ENCODE peak calls at places on chromosomes 11 and 22, in six cellular contexts. One of them, this sample, is unnamed.

GRCh38 chr22:44920183-44920582 is 89.6 kb downstream of the PHF21B start:
- DNase-seq in AG04450: no peak
- DNase-seq in brain microvascular endothelial cell: no peak
- DNase-seq in cardiac muscle cell: no peak
- DNase-seq in heart left ventricle: no peak
- DNase-seq in GM12878: no peak
- DNase-seq in this sample: no peak

GRCh38 chr22:41499624-41500280 is 30.8 kb downstream of the ACO2 start:
- DNase-seq in AG04450: no peak
- DNase-seq in brain microvascular endothelial cell: no peak
- DNase-seq in cardiac muscle cell: no peak
- DNase-seq in heart left ventricle: no peak
- DNase-seq in GM12878: no peak
- DNase-seq in this sample: no peak

GRCh38 chr22:22369962-22370265 is 125.3 kb downstream of the VPREB1 start:
- DNase-seq in AG04450: no peak
- DNase-seq in brain microvascular endothelial cell: no peak
- DNase-seq in cardiac muscle cell: no peak
- DNase-seq in heart left ventricle: no peak
- DNase-seq in GM12878: no peak
- DNase-seq in this sample: no peak

GRCh38 chr22:46262449-46263207 is 515 bp downstream of the PKDREJ start:
- DNase-seq in AG04450: no peak
- DNase-seq in brain microvascular endothelial cell: peak
- DNase-seq in cardiac muscle cell: peak
- DNase-seq in heart left ventricle: peak
- DNase-seq in GM12878: no peak
- DNase-seq in this sample: no peak

GRCh38 chr11:128926000-128926399 is 16.7 kb downstream of the TP53AIP1 start:
- DNase-seq in AG04450: no peak
- DNase-seq in brain microvascular endothelial cell: no peak
- DNase-seq in cardiac muscle cell: no peak
- DNase-seq in heart left ventricle: no peak
- DNase-seq in GM12878: no peak
- DNase-seq in this sample: no peak

GRCh38 chr22:27137809-27138400 is 480.5 kb downstream of the MIAT start:
- DNase-seq in AG04450: no peak
- DNase-seq in brain microvascular endothelial cell: no peak
- DNase-seq in cardiac muscle cell: no peak
- DNase-seq in heart left ventricle: no peak
- DNase-seq in GM12878: no peak
- DNase-seq in this sample: no peak

GRCh38 chr22:45946805-45947600 is 30.0 kb downstream of the WNT7B start:
- DNase-seq in AG04450: no peak
- DNase-seq in brain microvascular endothelial cell: no peak
- DNase-seq in cardiac muscle cell: no peak
- DNase-seq in heart left ventricle: peak
- DNase-seq in GM12878: no peak
- DNase-seq in this sample: no peak

GRCh38 chr11:17543574-17544180 is 539 bp downstream of the USH1C start:
- DNase-seq in AG04450: no peak
- DNase-seq in brain microvascular endothelial cell: no peak
- DNase-seq in cardiac muscle cell: no peak
- DNase-seq in heart left ventricle: no peak
- DNase-seq in GM12878: no peak
- DNase-seq in this sample: no peak

GRCh38 chr11:7514099-7514725 is 413 bp downstream of the PPFIBP2 start:
- DNase-seq in AG04450: no peak
- DNase-seq in brain microvascular endothelial cell: no peak
- DNase-seq in cardiac muscle cell: peak
- DNase-seq in heart left ventricle: peak
- DNase-seq in GM12878: no peak
- DNase-seq in this sample: no peak

GRCh38 chr22:29117799-29118477 is 45.1 kb downstream of the KREMEN1 start:
- DNase-seq in AG04450: no peak
- DNase-seq in brain microvascular endothelial cell: no peak
- DNase-seq in cardiac muscle cell: no peak
- DNase-seq in heart left ventricle: no peak
- DNase-seq in GM12878: no peak
- DNase-seq in this sample: no peak

GRCh38 chr11:119584193-119585037 is 144.6 kb downstream of the NECTIN1 start:
- DNase-seq in AG04450: peak
- DNase-seq in brain microvascular endothelial cell: peak
- DNase-seq in cardiac muscle cell: peak
- DNase-seq in heart left ventricle: peak
- DNase-seq in GM12878: no peak
- DNase-seq in this sample: no peak

GRCh38 chr22:27997538-27997937 is 78.5 kb upstream of the PITPNB start:
- DNase-seq in AG04450: no peak
- DNase-seq in brain microvascular endothelial cell: peak
- DNase-seq in cardiac muscle cell: no peak
- DNase-seq in heart left ventricle: no peak
- DNase-seq in GM12878: no peak
- DNase-seq in this sample: no peak

GRCh38 chr11:66719111-66719872 is 9.7 kb downstream of the SPTBN2 start:
- DNase-seq in AG04450: no peak
- DNase-seq in brain microvascular endothelial cell: no peak
- DNase-seq in cardiac muscle cell: no peak
- DNase-seq in heart left ventricle: no peak
- DNase-seq in GM12878: no peak
- DNase-seq in this sample: no peak

GRCh38 chr11:66720899-66721470 is 8.0 kb downstream of the SPTBN2 start:
- DNase-seq in AG04450: no peak
- DNase-seq in brain microvascular endothelial cell: no peak
- DNase-seq in cardiac muscle cell: no peak
- DNase-seq in heart left ventricle: no peak
- DNase-seq in GM12878: no peak
- DNase-seq in this sample: no peak

GRCh38 chr11:66720223-66720898 is 8.7 kb downstream of the SPTBN2 start:
- DNase-seq in AG04450: no peak
- DNase-seq in brain microvascular endothelial cell: peak
- DNase-seq in cardiac muscle cell: peak
- DNase-seq in heart left ventricle: no peak
- DNase-seq in GM12878: no peak
- DNase-seq in this sample: no peak

GRCh38 chr11:66717925-66718319 is 11.1 kb downstream of the SPTBN2 start:
- DNase-seq in AG04450: no peak
- DNase-seq in brain microvascular endothelial cell: no peak
- DNase-seq in cardiac muscle cell: no peak
- DNase-seq in heart left ventricle: no peak
- DNase-seq in GM12878: no peak
- DNase-seq in this sample: no peak

GRCh38 chr11:66718320-66718971 is 10.6 kb downstream of the SPTBN2 start:
- DNase-seq in AG04450: no peak
- DNase-seq in brain microvascular endothelial cell: no peak
- DNase-seq in cardiac muscle cell: peak
- DNase-seq in heart left ventricle: no peak
- DNase-seq in GM12878: no peak
- DNase-seq in this sample: no peak
- H3K4me3 ChIP-seq in AG04450: no peak
- H3K4me3 ChIP-seq in brain microvascular endothelial cell: no peak
- H3K4me3 ChIP-seq in cardiac muscle cell: no peak
- H3K4me3 ChIP-seq in heart left ventricle: no peak
- H3K4me3 ChIP-seq in GM12878: no peak
- H3K4me3 ChIP-seq in this sample: no peak

DNA sequence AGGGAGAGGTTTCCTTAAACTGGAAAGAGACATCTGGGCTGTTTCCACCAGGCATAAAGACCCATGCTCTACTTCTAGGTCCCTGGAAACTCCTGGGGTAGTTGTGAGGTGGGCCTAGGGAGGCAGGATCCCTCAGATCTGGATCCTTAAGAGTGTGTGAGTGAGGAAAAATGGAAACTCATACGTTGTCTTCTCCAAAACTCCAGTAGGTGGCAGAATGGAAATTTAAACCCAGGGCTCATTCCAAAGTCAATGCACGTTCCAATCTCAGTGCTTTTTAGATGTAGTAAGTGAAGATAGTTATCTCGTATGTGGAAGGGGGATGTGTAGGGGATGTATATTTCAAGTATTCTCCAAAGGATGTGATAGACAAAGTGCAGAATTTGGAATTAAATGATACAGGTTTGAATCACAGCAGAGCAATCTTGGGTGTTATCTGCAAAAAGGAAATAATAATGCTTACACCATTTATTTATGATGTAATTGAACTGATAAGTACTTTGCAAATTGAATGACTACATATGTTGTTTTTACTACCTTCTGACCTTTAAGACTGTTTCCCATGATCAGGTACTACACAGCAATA is 13.1 kb upstream of the MMP1 start:
- DNase-seq in AG04450: no peak
- DNase-seq in brain microvascular endothelial cell: peak
- DNase-seq in cardiac muscle cell: peak
- DNase-seq in heart left ventricle: no peak
- DNase-seq in GM12878: no peak
- DNase-seq in this sample: no peak
- TF ChIP-seq CTCF in AG04450: peak
- TF ChIP-seq CTCF in brain microvascular endothelial cell: peak
- TF ChIP-seq CTCF in cardiac muscle cell: peak
- TF ChIP-seq CTCF in heart left ventricle: peak
- TF ChIP-seq CTCF in GM12878: peak
- TF ChIP-seq CTCF in this sample: peak

GRCh38 chr11:13962562-13963168 is at the start of gene SPON1:
- DNase-seq in AG04450: no peak
- DNase-seq in brain microvascular endothelial cell: no peak
- DNase-seq in cardiac muscle cell: peak
- DNase-seq in heart left ventricle: peak
- DNase-seq in GM12878: no peak
- DNase-seq in this sample: peak

GRCh38 chr11:13962198-13962561 is 343 bp upstream of the SPON1 start:
- DNase-seq in AG04450: no peak
- DNase-seq in brain microvascular endothelial cell: no peak
- DNase-seq in cardiac muscle cell: no peak
- DNase-seq in heart left ventricle: no peak
- DNase-seq in GM12878: no peak
- DNase-seq in this sample: no peak

GRCh38 chr11:13964771-13965074 is 2.2 kb downstream of the SPON1 start:
- DNase-seq in AG04450: no peak
- DNase-seq in brain microvascular endothelial cell: no peak
- DNase-seq in cardiac muscle cell: no peak
- DNase-seq in heart left ventricle: no peak
- DNase-seq in GM12878: no peak
- DNase-seq in this sample: no peak

GRCh38 chr11:13963949-13964770 is 1.6 kb downstream of the SPON1 start:
- DNase-seq in AG04450: no peak
- DNase-seq in brain microvascular endothelial cell: no peak
- DNase-seq in cardiac muscle cell: peak
- DNase-seq in heart left ventricle: peak
- DNase-seq in GM12878: no peak
- DNase-seq in this sample: peak

DNA sequence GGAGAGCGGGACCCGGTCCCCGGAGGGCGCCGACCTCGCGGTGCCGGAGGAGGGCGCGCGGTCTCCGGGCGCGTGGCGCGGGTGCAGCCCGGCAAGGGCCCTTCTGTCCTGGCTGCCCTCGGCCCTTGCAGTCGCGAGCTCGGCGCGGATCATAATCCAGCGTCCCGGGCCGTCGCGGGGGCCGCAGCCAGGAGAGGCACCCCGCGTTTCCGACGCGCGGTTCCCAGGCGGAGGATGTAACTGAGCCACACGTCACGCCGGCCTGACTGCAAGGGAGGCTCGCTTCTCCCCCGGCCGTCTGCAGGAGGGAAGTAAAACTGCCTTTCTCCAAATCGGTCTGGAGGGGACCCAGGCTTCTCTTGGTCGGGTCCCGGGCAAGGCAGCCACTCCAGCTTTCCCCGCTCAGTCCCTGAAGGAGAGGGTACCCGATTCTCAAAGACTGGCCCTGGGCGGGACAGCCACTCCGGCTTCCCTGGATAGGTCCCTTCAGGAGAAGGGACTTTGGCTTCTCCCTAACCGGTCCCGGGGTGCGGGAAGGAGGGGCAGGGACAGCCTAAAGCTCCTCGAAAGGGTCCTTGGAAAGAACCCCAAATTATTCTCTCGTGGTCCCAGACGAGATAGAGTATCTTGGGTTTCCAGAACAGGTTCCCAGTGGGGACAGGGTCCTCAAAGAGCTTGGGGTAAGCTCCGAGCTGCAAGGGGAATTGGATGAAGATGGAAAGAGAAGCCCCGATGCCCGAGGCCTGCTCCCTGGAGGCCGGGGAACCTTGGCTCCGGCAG is 836 bp downstream of the SPON1 start:
- DNase-seq in AG04450: no peak
- DNase-seq in brain microvascular endothelial cell: no peak
- DNase-seq in cardiac muscle cell: peak
- DNase-seq in heart left ventricle: peak
- DNase-seq in GM12878: no peak
- DNase-seq in this sample: peak
- H3K4me3 ChIP-seq in AG04450: peak
- H3K4me3 ChIP-seq in brain microvascular endothelial cell: no peak
- H3K4me3 ChIP-seq in cardiac muscle cell: peak
- H3K4me3 ChIP-seq in heart left ventricle: peak
- H3K4me3 ChIP-seq in GM12878: no peak
- H3K4me3 ChIP-seq in this sample: no peak

GRCh38 chr11:63768232-63769043 is at the start of gene ZFTA:
- DNase-seq in AG04450: no peak
- DNase-seq in brain microvascular endothelial cell: peak
- DNase-seq in cardiac muscle cell: peak
- DNase-seq in heart left ventricle: peak
- DNase-seq in GM12878: no peak
- DNase-seq in this sample: peak

GRCh38 chr11:63770763-63771162 is 2.2 kb upstream of the ZFTA start:
- DNase-seq in AG04450: no peak
- DNase-seq in brain microvascular endothelial cell: no peak
- DNase-seq in cardiac muscle cell: no peak
- DNase-seq in heart left ventricle: no peak
- DNase-seq in GM12878: no peak
- DNase-seq in this sample: no peak

GRCh38 chr11:63769719-63770443 is 1.3 kb upstream of the ZFTA start:
- DNase-seq in AG04450: no peak
- DNase-seq in brain microvascular endothelial cell: no peak
- DNase-seq in cardiac muscle cell: peak
- DNase-seq in heart left ventricle: peak
- DNase-seq in GM12878: no peak
- DNase-seq in this sample: peak

GRCh38 chr11:63767415-63768231 is 952 bp downstream of the ZFTA start:
- DNase-seq in AG04450: peak
- DNase-seq in brain microvascular endothelial cell: peak
- DNase-seq in cardiac muscle cell: peak
- DNase-seq in heart left ventricle: peak
- DNase-seq in GM12878: no peak
- DNase-seq in this sample: peak

DNA sequence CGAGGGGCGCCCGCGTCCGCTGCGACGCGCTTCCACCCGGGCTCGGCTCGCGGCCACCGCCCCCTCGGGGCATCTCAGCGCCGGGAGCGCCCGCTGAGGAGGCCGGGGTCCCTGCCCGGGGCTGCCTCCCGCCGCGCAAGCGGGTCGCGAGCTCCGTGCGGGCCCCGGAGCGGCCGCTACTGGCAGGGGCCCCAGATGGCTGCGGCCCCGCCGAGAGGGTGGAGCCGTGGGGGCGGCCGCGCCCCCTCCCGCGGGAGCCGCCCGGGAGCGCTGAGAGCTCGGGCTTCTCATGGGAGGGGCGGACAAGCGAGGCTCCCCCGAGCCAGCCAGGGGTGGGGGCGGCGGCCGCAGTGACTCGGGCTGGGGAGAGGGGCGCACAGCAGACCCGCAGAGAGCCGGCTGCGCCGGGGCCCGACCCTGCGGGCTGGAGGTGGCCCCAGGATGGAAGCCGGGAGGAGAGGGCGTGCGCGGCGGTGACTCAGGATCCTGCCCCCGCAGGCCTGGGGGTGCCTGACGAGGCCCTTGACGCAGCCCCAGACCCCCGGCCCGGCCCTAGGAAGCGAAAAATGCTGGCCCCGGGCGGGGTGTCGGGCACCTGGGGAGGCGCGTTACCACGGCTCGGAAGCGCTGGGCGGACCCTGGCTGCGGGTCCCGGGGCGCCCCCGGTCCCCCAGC is 606 bp upstream of the ZFTA start:
- DNase-seq in AG04450: no peak
- DNase-seq in brain microvascular endothelial cell: no peak
- DNase-seq in cardiac muscle cell: peak
- DNase-seq in heart left ventricle: peak
- DNase-seq in GM12878: no peak
- DNase-seq in this sample: peak
- TF ChIP-seq CTCF in AG04450: no peak
- TF ChIP-seq CTCF in brain microvascular endothelial cell: no peak
- TF ChIP-seq CTCF in cardiac muscle cell: no peak
- TF ChIP-seq CTCF in heart left ventricle: no peak
- TF ChIP-seq CTCF in GM12878: no peak
- TF ChIP-seq CTCF in this sample: no peak